ENCODE peak calls at places on chromosomes 11 and 22, in six cellular contexts. I is T-cell; D is NCI-H510A; G is cardiac muscle cell; Y is stimulated activated CD4-positive, alpha-beta T cell treated with anti-CD3 and anti-CD28 coated beads, Interleukin-1b, Interleukin-23, amount 100 ng/mL, for 24 hours; S is activated naive CD8-positive, alpha-beta T cell treated with anti-CD3 and anti-CD28 coated beads, Interleukin-2, amount 50 U/mL, for 24 hours. B is an unnamed sample.
A peak's percentile ranks its signal among the peaks of the same experiment; 100 is the strongest.

GRCh38 chr22:20131593-20131855 is at the start of gene ZDHHC8:
- DNase-seq in I (peak; percentile 35), D (no peak), G (peak; percentile 64), Y (peak; percentile 43), S (peak; percentile 53), B (no peak)

GRCh38 chr22:30029512-30029911 is 50.8 kb upstream of the HORMAD2 start:
- DNase-seq in I (no peak), D (no peak), G (no peak), Y (no peak), S (no peak), B (no peak)

GRCh38 chr22:21568207-21569075 is 927 bp downstream of the UBE2L3 start:
- DNase-seq in I (peak; percentile 12), D (no peak), G (peak; percentile 64), Y (no peak), S (peak; percentile 27), B (no peak)

GRCh38 chr11:128905345-128906184 is 14.4 kb downstream of the KCNJ5 start:
- DNase-seq in I (peak; percentile 28), D (peak; percentile 77), G (peak; percentile 70), Y (no peak), S (peak; percentile 56), B (no peak)

GRCh38 chr11:2303627-2304155 is 1.9 kb downstream of the TSPAN32 start:
- DNase-seq in I (no peak), D (no peak), G (peak; percentile 79), Y (no peak), S (no peak), B (no peak)

GRCh38 chr11:58900479-58901420 is 38.5 kb upstream of the GLYATL1 start:
- DNase-seq in I (no peak), D (no peak), G (peak; percentile 85), Y (no peak), S (peak; percentile 64), B (peak; percentile 70)

GRCh38 chr22:19061471-19062138 is 60.6 kb downstream of the DGCR2 start:
- DNase-seq in I (no peak), D (no peak), G (no peak), Y (no peak), S (no peak), B (no peak)

GRCh38 chr11:13674799-13675509 is 6.5 kb downstream of the FAR1 start:
- DNase-seq in I (no peak), D (no peak), G (no peak), Y (no peak), S (no peak), B (peak; percentile 47)

GRCh38 chr11:128294001-128294684 is 293.2 kb downstream of the ETS1 start:
- DNase-seq in I (no peak), D (no peak), G (no peak), Y (no peak), S (no peak), B (no peak)

GRCh38 chr11:15884131-15884530 is 472.2 kb downstream of the SOX6 start:
- DNase-seq in I (no peak), D (no peak), G (no peak), Y (no peak), S (no peak), B (no peak)

GRCh38 chr11:94117871-94118270 is 10.8 kb upstream of the PANX1 start:
- DNase-seq in I (no peak), D (no peak), G (no peak), Y (no peak), S (no peak), B (no peak)

GRCh38 chr11:67572747-67573419 is 10.7 kb upstream of the GSTP1 start:
- DNase-seq in I (no peak), D (peak; percentile 59), G (peak; percentile 79), Y (no peak), S (no peak), B (peak; percentile 31)

GRCh38 chr11:13283636-13284035 is 6.0 kb downstream of the BMAL1 start:
- DNase-seq in I (no peak), D (no peak), G (no peak), Y (no peak), S (no peak), B (no peak)

GRCh38 chr11:63565728-63566127 is 2.5 kb upstream of the PLAAT2 start:
- DNase-seq in I (no peak), D (no peak), G (no peak), Y (no peak), S (no peak), B (no peak)

B was measured in tibial nerve.